ENCODE peak calls at places on chromosomes 5 and 9, in nine cellular contexts. F is A549; B is CD8-positive, alpha-beta T cell; I is dorsolateral prefrontal cortex; Z is fibroblast of lung; S is left ventricle myocardium inferior; P is SK-N-SH; W is mammary epithelial cell; K is GM12878. Y is an unnamed sample.

GRCh38 chr5:72235725-72236124 is 84.3 kb downstream of the MRPS27 start:
- DNase-seq in P (no peak), B (no peak), K (no peak), W (no peak), S (no peak), I (no peak), Z (no peak), F (no peak), Y (no peak)

GRCh38 chr9:23820731-23821399 is 5.2 kb downstream of the ELAVL2 start:
- DNase-seq in S (no peak), B (no peak), W (no peak), K (no peak), I (peak), F (no peak), P (peak), Z (no peak), Y (no peak)

GRCh38 chr5:7876867-7877266 is 7.9 kb downstream of the MTRR start:
- DNase-seq in B (no peak), S (no peak), W (peak), K (no peak), F (no peak), Z (peak), P (no peak), I (no peak), Y (no peak)

GRCh38 chr5:65625743-65626142 is 916 bp downstream of the SHLD3 start:
- DNase-seq in Z (peak), I (no peak), W (no peak), F (no peak), S (no peak), B (no peak), P (no peak), K (no peak), Y (no peak)

GRCh38 chr9:5908918-5909317 is 18.2 kb downstream of the MLANA start:
- DNase-seq in S (no peak), B (no peak), K (no peak), I (no peak), F (no peak), P (no peak), Z (no peak), W (no peak), Y (no peak)

GRCh38 chr9:137619240-137620090 is 660 bp downstream of the EHMT1 start:
- DNase-seq in F (no peak), P (no peak), W (peak), B (peak), Z (peak), S (peak), I (peak), K (no peak), Y (peak)

GRCh38 chr9:123606141-123606540 is 250.1 kb downstream of the CRB2 start:
- DNase-seq in I (no peak), B (no peak), Z (no peak), S (no peak), W (no peak), F (no peak), P (no peak), K (no peak), Y (no peak)

GRCh38 chr9:113361304-113362018 is 12.1 kb downstream of the BSPRY start:
- DNase-seq in Z (peak), W (no peak), P (no peak), S (no peak), F (no peak), I (no peak), K (no peak), B (no peak), Y (no peak)

GRCh38 chr9:134379774-134380431 is 53.6 kb downstream of the RXRA start:
- DNase-seq in S (no peak), P (no peak), I (no peak), W (peak), Z (no peak), B (no peak), F (peak), K (no peak), Y (no peak)

GRCh38 chr5:137741-138140 is 45.8 kb downstream of the PLEKHG4B start:
- DNase-seq in B (no peak), K (no peak), S (no peak), F (no peak), W (no peak), I (no peak), P (peak), Z (no peak), Y (no peak)

GRCh38 chr9:1707291-1707690 is 307.9 kb upstream of the SMARCA2 start:
- DNase-seq in P (no peak), B (no peak), S (no peak), I (no peak), Z (no peak), F (no peak), W (peak), K (no peak), Y (no peak)

GRCh38 chr5:74434124-74434899 is 206.2 kb downstream of the ENC1 start:
- DNase-seq in B (no peak), K (no peak), Z (no peak), W (no peak), I (no peak), F (no peak), S (no peak), P (peak), Y (no peak)

GRCh38 chr5:6194261-6194875 is 184.0 kb downstream of the MED10 start:
- DNase-seq in W (no peak), S (no peak), I (no peak), B (no peak), K (no peak), F (no peak), Z (no peak), P (no peak), Y (no peak)

GRCh38 chr9:90803860-90804593 is 2.4 kb downstream of the SYK start:
- DNase-seq in K (no peak), S (no peak), Z (no peak), I (no peak), P (no peak), W (no peak), F (no peak), B (no peak), Y (no peak)

GRCh38 chr5:124980174-124980941 is 233.9 kb upstream of the ZNF608 start:
- DNase-seq in I (peak), K (peak), P (peak), S (no peak), F (no peak), B (no peak), W (no peak), Z (no peak), Y (no peak)

GRCh38 chr5:146643805-146644204 is 127.8 kb upstream of the GPR151 start:
- DNase-seq in W (no peak), P (no peak), S (no peak), I (no peak), B (no peak), K (no peak), Z (no peak), F (no peak), Y (no peak)

GRCh38 chr5:74432240-74432639 is 208.3 kb downstream of the ENC1 start:
- DNase-seq in W (no peak), F (no peak), I (no peak), S (no peak), K (no peak), Z (no peak), P (no peak), B (no peak), Y (no peak)

GRCh38 chr9:131442351-131442750 is 48.5 kb downstream of the PRRC2B start:
- DNase-seq in B (no peak), I (no peak), W (no peak), P (no peak), K (no peak), Z (no peak), S (no peak), F (no peak), Y (no peak)

GRCh38 chr5:122311400-122311887 is 593 bp upstream of the SNCAIP start:
- DNase-seq in F (no peak), I (peak), P (no peak), Z (no peak), W (no peak), B (no peak), K (no peak), S (no peak), Y (no peak)

GRCh38 chr5:122313001-122313402 is 965 bp downstream of the SNCAIP start:
- DNase-seq in I (no peak), S (no peak), W (no peak), B (no peak), Z (peak), K (no peak), P (peak), F (no peak), Y (peak)

GRCh38 chr5:122312670-122312988 is 592 bp downstream of the SNCAIP start:
- DNase-seq in B (no peak), S (peak), Z (peak), W (peak), K (no peak), I (peak), P (peak), F (no peak), Y (peak)

GRCh38 chr5:122310886-122311285 is 1.2 kb upstream of the SNCAIP start:
- DNase-seq in F (no peak), P (no peak), B (no peak), K (no peak), I (no peak), Z (no peak), S (no peak), W (no peak), Y (no peak)

GRCh38 chr5:122311888-122312669 is at the start of gene SNCAIP:
- DNase-seq in Z (peak), F (peak), W (peak), I (peak), B (no peak), K (no peak), S (peak), P (peak), Y (peak)
- TF ChIP-seq CTCF in Z (no peak), F (no peak), W (no peak), I (no peak), B (no peak), K (no peak), S (no peak), P (no peak), Y (no peak)

GRCh38 chr9:35839926-35840325 is 10.9 kb downstream of the TMEM8B start:
- DNase-seq in P (no peak), B (no peak), K (no peak), W (no peak), F (no peak), I (no peak), S (no peak), Z (no peak), Y (no peak)

GRCh38 chr9:35842020-35842745 is 13.2 kb downstream of the TMEM8B start:
- DNase-seq in Z (no peak), P (no peak), W (no peak), B (no peak), F (no peak), K (no peak), S (no peak), I (no peak), Y (no peak)

GRCh38 chr9:35844628-35845301 is 15.7 kb downstream of the TMEM8B start:
- DNase-seq in Z (peak), B (no peak), S (no peak), P (no peak), I (peak), F (peak), K (peak), W (peak), Y (no peak)

GRCh38 chr9:35840901-35841900 is 12.2 kb downstream of the TMEM8B start:
- DNase-seq in P (no peak), K (no peak), Z (no peak), F (no peak), W (no peak), I (no peak), S (no peak), B (no peak), Y (no peak)

GRCh38 chr9:35842795-35843194 is 13.8 kb downstream of the TMEM8B start:
- DNase-seq in P (no peak), Z (no peak), B (no peak), I (no peak), S (no peak), W (no peak), F (no peak), K (peak), Y (no peak)
- H3K4me3 ChIP-seq in P (no peak), Z (no peak), B (no peak), I (no peak), S (no peak), W (no peak), F (no peak), K (no peak), Y (no peak)

GRCh38 chr9:221989-222776 is 7.5 kb downstream of the DOCK8 start:
- DNase-seq in B (no peak), W (no peak), P (no peak), F (no peak), Z (no peak), I (no peak), K (no peak), S (no peak), Y (no peak)
- H3K27ac ChIP-seq in B (no peak), W (no peak), P (no peak), F (no peak), Z (no peak), I (peak), K (no peak), S (no peak), Y (peak)

GRCh38 chr5:142206801-142207200 is 98.2 kb downstream of the NDFIP1 start:
- DNase-seq in P (no peak), K (no peak), S (no peak), Z (no peak), I (no peak), F (peak), B (no peak), W (no peak), Y (no peak)
- TF ChIP-seq CTCF in P (peak), K (no peak), S (no peak), Z (peak), I (no peak), F (peak), B (no peak), W (peak), Y (no peak)

GRCh38 chr5:139733289-139733688 is 62.3 kb upstream of the PSD2 start:
- DNase-seq in P (no peak), I (no peak), W (no peak), Z (no peak), K (no peak), S (no peak), F (no peak), B (no peak), Y (no peak)

GRCh38 chr5:139733698-139734491 is 61.7 kb upstream of the PSD2 start:
- DNase-seq in P (no peak), W (peak), B (no peak), I (peak), K (no peak), F (no peak), S (no peak), Z (no peak), Y (no peak)

GRCh38 chr5:139734517-139734916 is 61.1 kb upstream of the PSD2 start:
- DNase-seq in F (no peak), W (no peak), K (no peak), B (no peak), I (no peak), S (no peak), P (no peak), Z (no peak), Y (no peak)

GRCh38 chr5:139731281-139731680 is 64.3 kb upstream of the PSD2 start:
- DNase-seq in F (no peak), I (no peak), S (no peak), Z (no peak), W (no peak), B (no peak), K (no peak), P (no peak), Y (no peak)

DNA sequence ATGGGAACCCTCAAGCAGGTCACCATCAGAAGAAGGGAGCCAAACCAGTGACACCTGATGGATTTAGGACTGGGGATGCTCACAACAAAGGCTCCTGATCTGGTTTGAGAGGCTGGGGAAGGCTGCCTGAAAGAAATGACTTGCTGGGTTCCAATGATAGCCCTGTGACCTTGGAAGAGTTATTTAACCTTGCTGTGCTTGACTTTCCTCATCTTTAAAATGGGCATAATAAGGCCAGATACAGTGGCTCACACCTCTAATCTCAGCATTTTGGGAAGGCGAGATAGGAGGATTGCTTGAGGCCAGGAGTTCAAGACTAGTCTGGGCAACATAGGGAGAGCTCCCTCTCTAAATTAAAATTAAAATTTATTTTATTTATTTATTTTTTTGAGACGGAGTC is 63.6 kb upstream of the PSD2 start:
- DNase-seq in P (no peak), W (no peak), I (no peak), F (no peak), Z (no peak), B (no peak), S (no peak), K (no peak), Y (no peak)
- H3K4me3 ChIP-seq in P (no peak), W (no peak), I (no peak), F (no peak), Z (no peak), B (no peak), S (no peak), K (no peak), Y (no peak)

DNA sequence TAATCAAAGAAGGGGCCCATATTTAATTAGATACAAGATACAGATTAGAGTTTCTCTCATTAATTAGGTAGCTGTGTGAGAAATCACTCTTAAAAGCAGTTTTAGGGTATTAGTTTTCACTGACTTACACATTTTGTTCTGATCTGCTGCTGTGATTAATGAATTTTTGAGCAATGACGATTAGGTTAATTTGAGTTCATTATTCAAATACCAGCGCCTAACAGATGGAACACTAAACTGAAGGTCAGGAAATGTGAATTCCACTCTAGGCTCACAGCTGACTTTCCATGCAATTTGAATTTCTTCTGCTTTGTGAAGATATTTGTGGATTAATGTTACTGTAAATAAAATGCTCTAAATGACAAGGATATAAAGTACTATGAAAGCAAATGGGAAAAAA is 380.6 kb downstream of the ADGRV1 start:
- DNase-seq in I (no peak), P (no peak), F (no peak), B (no peak), Z (no peak), K (no peak), S (no peak), W (no peak), Y (no peak)
- H3K27ac ChIP-seq in I (no peak), P (peak), F (peak), B (no peak), Z (no peak), K (no peak), S (no peak), W (no peak), Y (no peak)